ENCODE peak calls at places on chromosomes 2 and 18, in nine cellular contexts. I, M, N, Z, Q, J, K, Y and D are unnamed samples.

GRCh38 chr18:32271649-32272324 is 81.9 kb downstream of the MEP1B start:
- DNase-seq in I (peak; percentile 14), M (no peak), N (peak; percentile 56), Z (peak; percentile 45), Q (peak; percentile 83), J (no peak), K (no peak), Y (no peak), D (no peak)

GRCh38 chr2:179861027-179861776 is at the start of gene ZNF385B:
- DNase-seq in I (no peak), M (no peak), N (peak; percentile 69), Z (peak; percentile 3), Q (peak; percentile 74), J (peak; percentile 24), K (peak; percentile 54), Y (peak; percentile 67), D (peak; percentile 36)

GRCh38 chr2:197121756-197122385 is 188.7 kb downstream of the ANKRD44 start:
- DNase-seq in I (no peak), M (no peak), N (no peak), Z (peak; percentile 57), Q (no peak), J (no peak), K (no peak), Y (no peak), D (no peak)

GRCh38 chr2:23478087-23478932 is 93.3 kb downstream of the KLHL29 start:
- DNase-seq in I (no peak), M (no peak), N (no peak), Z (no peak), Q (peak; percentile 62), J (no peak), K (no peak), Y (peak; percentile 46), D (no peak)

GRCh38 chr2:106584304-106584954 is 97.3 kb downstream of the CD8B2 start:
- DNase-seq in I (no peak), M (no peak), N (no peak), Z (no peak), Q (peak; percentile 59), J (no peak), K (no peak), Y (peak; percentile 52), D (no peak)

GRCh38 chr18:58898427-58898826 is 33.8 kb downstream of the ZNF532 start:
- DNase-seq in I (no peak), M (peak; percentile 33), N (no peak), Z (no peak), Q (no peak), J (no peak), K (no peak), Y (no peak), D (no peak)

GRCh38 chr2:157784823-157785175 is 91.3 kb downstream of the ACVR1 start:
- DNase-seq in I (no peak), M (no peak), N (no peak), Z (peak; percentile 12), Q (no peak), J (no peak), K (no peak), Y (no peak), D (no peak)

GRCh38 chr2:54903736-54904554 is 146.3 kb downstream of the RTN4 start:
- DNase-seq in I (peak; percentile 22), M (peak; percentile 87), N (no peak), Z (peak; percentile 98), Q (no peak), J (no peak), K (no peak), Y (no peak), D (peak; percentile 97)

GRCh38 chr2:165462433-165462832 is 7.1 kb upstream of the CSRNP3 start:
- DNase-seq in I (no peak), M (no peak), N (no peak), Z (no peak), Q (no peak), J (no peak), K (no peak), Y (no peak), D (no peak)

GRCh38 chr2:182852090-182852489 is 14.3 kb downstream of the FRZB start:
- DNase-seq in I (no peak), M (no peak), N (peak; percentile 23), Z (no peak), Q (peak; percentile 13), J (no peak), K (no peak), Y (no peak), D (no peak)

GRCh38 chr2:70906439-70907018 is 29.2 kb upstream of the ATP6V1B1 start:
- DNase-seq in I (no peak), M (peak; percentile 33), N (no peak), Z (no peak), Q (no peak), J (no peak), K (no peak), Y (no peak), D (peak; percentile 84)

GRCh38 chr2:70906022-70906421 is 29.7 kb upstream of the ATP6V1B1 start:
- DNase-seq in I (no peak), M (peak; percentile 21), N (no peak), Z (no peak), Q (no peak), J (no peak), K (no peak), Y (no peak), D (no peak)

GRCh38 chr2:70904371-70905216 is 31.1 kb upstream of the ATP6V1B1 start:
- DNase-seq in I (no peak), M (no peak), N (no peak), Z (no peak), Q (peak; percentile 70), J (no peak), K (no peak), Y (no peak), D (no peak)

GRCh38 chr2:70905443-70905842 is 30.3 kb upstream of the ATP6V1B1 start:
- DNase-seq in I (no peak), M (peak; percentile 26), N (no peak), Z (no peak), Q (no peak), J (no peak), K (no peak), Y (no peak), D (no peak)

DNA sequence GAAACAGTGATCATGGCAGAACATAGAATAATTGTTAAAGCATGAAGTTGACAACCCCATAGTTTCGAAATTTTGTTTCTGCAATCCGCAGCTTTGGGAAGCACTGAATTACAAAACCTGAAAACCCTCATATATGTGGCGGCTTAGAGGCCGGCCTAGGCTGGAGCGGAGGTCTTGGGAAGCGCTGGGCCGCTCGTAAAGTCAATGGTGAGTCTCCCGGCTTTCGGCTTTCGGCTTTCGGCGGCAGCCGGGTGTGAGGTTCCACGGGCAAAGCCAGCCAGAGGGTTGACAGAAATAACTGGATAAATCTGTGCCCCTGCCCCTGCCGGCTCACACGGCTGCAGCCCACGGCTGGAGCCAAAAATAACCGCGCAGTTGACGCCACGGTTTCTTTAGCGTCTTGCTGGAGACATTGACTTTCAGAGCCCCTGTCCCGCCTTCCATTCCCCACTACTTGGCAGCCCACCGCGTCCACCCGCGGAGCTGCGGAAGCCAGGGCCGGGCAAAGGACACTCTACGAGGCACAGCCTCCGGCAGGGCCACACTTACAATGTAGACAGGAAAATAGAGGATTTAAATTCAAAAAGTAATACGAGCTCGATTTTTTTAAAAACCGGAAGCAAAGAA is 28.5 kb upstream of the ATP6V1B1 start:
- DNase-seq in I (no peak), M (peak; percentile 44), N (peak; percentile 64), Z (peak; percentile 33), Q (peak; percentile 59), J (no peak), K (no peak), Y (no peak), D (peak; percentile 56)
- H3K4me3 ChIP-seq in I (no peak overlapping the region), M (peak overlapping the region; percentile 12), N (peak overlapping the region; percentile 9), Z (no peak overlapping the region), Q (peak overlapping the region; percentile 46), J (no peak overlapping the region), K (peak overlapping the region; percentile 24), Y (peak overlapping the region; percentile 29), D (peak overlapping the region; percentile 50)

DNA sequence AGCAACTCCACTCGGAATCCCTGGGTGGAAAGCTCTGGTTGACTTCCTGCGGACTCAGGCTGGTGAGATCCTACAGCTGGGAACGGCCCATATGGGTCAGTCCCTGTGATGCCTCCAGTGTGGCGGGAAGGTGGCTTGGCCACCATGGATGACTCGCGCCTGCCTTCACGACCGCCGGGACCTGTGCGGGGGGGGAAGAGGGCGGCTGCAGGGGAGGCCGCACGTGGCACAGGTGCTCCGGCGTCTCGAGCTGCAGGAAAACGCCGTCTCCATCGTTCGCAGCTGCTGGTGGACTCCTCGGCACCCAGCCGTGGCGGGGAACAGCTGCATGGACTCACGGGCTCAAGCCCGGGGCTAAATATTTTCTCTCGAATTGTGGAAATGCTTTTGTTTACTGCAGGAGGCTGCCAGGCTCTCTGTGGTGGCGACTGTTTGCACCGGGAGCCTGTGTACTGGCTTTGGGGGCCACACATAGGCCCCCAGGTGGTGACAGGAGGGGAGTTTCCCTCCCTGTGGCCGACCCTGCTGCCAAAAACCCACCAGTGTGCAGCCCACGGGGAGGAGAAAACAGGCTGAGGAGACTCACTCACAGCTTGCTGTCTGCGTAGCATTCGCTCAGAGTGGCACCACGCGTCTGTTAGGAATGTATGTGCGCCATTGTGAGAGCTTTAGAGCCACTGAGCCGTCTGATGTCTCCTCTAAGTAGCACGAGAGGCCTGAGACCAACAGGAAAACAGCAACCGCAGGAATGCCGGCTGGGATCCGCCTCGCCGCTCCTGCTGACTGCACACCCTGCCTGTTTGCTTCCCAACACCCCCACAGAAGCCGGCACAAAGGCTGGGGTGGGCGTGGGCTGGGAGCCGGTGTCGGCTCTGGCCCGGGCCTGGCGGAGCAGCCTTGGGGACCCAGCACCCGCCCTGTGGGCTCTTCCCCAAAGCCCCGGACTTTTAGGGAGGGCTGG is 89.2 kb downstream of the NFATC1 start:
- DNase-seq in I (no peak), M (peak; percentile 46), N (no peak), Z (peak; percentile 94), Q (no peak), J (no peak), K (peak; percentile 74), Y (peak; percentile 61), D (peak; percentile 83)
- H3K27me3 ChIP-seq in I (no peaks in the 10 kb centered on the region), M (no peaks in the 10 kb centered on the region), N (no peaks in the 10 kb centered on the region), Z (no peaks in the 10 kb centered on the region), Q (no peaks in the 10 kb centered on the region), J (no peaks in the 10 kb centered on the region), K (no peaks in the 10 kb centered on the region), Y (no peaks in the 10 kb centered on the region), D (no peaks in the 10 kb centered on the region)

GRCh38 chr2:65265090-65266045 is 37.7 kb downstream of the ACTR2 start:
- DNase-seq in I (peak; percentile 66), M (peak; percentile 67), N (peak; percentile 71), Z (peak; percentile 87), Q (peak; percentile 83), J (no peak), K (no peak), Y (no peak), D (no peak)

GRCh38 chr2:65263257-65263656 is 35.6 kb downstream of the ACTR2 start:
- DNase-seq in I (no peak), M (no peak), N (no peak), Z (no peak), Q (no peak), J (no peak), K (no peak), Y (no peak), D (no peak)

GRCh38 chr2:65261676-65262075 is 34.0 kb downstream of the ACTR2 start:
- DNase-seq in I (no peak), M (no peak), N (no peak), Z (no peak), Q (no peak), J (no peak), K (no peak), Y (no peak), D (no peak)

GRCh38 chr2:65267008-65267407 is 39.4 kb downstream of the ACTR2 start:
- DNase-seq in I (no peak), M (no peak), N (no peak), Z (no peak), Q (no peak), J (no peak), K (no peak), Y (no peak), D (no peak)
- H3K36me3 ChIP-seq in I (no peaks in the 10 kb centered on the region), M (no peaks in the 10 kb centered on the region), N (peaks cover 7% of the 10 kb centered on the region), Z (peaks cover 18% of the 10 kb centered on the region), Q (peaks cover 12% of the 10 kb centered on the region), J (peaks cover 14% of the 10 kb centered on the region), K (peaks cover 88% of the 10 kb centered on the region), Y (peaks cover 86% of the 10 kb centered on the region), D (peaks cover 65% of the 10 kb centered on the region)

GRCh38 chr2:169360984-169361705 is 1.2 kb downstream of the LRP2 start:
- DNase-seq in I (no peak), M (no peak), N (peak; percentile 29), Z (peak; percentile 10), Q (peak; percentile 67), J (no peak), K (no peak), Y (no peak), D (no peak)
- H3K4me3 ChIP-seq in I (peak overlapping the region; percentile 16), M (no peak overlapping the region), N (peak overlapping the region; percentile 51), Z (no peak overlapping the region), Q (peak overlapping the region; percentile 82), J (peak overlapping the region; percentile 48), K (peak overlapping the region; percentile 51), Y (peak overlapping the region; percentile 58), D (no peak overlapping the region)